ENCODE peak calls at places on chromosomes 11 and 22, in six cellular contexts. One of them, this sample, is unnamed.

GRCh38 chr22:24845036-24845918 is 39.3 kb downstream of the SGSM1 start:
- DNase-seq in HepG2: no peak
- DNase-seq in K562: no peak
- DNase-seq in H1: no peak
- DNase-seq in SK-N-SH: no peak
- DNase-seq in GM12878: no peak
- DNase-seq in this sample: peak

GRCh38 chr22:45310331-45311032 is 748 bp downstream of the FAM118A start:
- DNase-seq in HepG2: no peak
- DNase-seq in GM12878: no peak
- DNase-seq in H1: no peak
- DNase-seq in SK-N-SH: no peak
- DNase-seq in K562: no peak
- DNase-seq in this sample: no peak

GRCh38 chr11:48047616-48048015 is 67.3 kb downstream of the PTPRJ start:
- DNase-seq in GM12878: no peak
- DNase-seq in SK-N-SH: no peak
- DNase-seq in H1: no peak
- DNase-seq in K562: no peak
- DNase-seq in HepG2: no peak
- DNase-seq in this sample: no peak

GRCh38 chr11:67458266-67458665 is 3.1 kb downstream of the CABP4 start:
- DNase-seq in H1: no peak
- DNase-seq in K562: no peak
- DNase-seq in SK-N-SH: no peak
- DNase-seq in HepG2: no peak
- DNase-seq in GM12878: no peak
- DNase-seq in this sample: no peak

GRCh38 chr11:119673389-119674336 is 55.3 kb downstream of the NECTIN1 start:
- DNase-seq in HepG2: no peak
- DNase-seq in K562: no peak
- DNase-seq in H1: no peak
- DNase-seq in GM12878: peak
- DNase-seq in SK-N-SH: no peak
- DNase-seq in this sample: no peak

GRCh38 chr11:104968856-104969776 is 742 bp upstream of the CASP4 start:
- DNase-seq in H1: peak
- DNase-seq in SK-N-SH: no peak
- DNase-seq in K562: no peak
- DNase-seq in GM12878: no peak
- DNase-seq in HepG2: peak
- DNase-seq in this sample: no peak

GRCh38 chr22:32618461-32619140 is 144.0 kb downstream of the FBXO7 start:
- DNase-seq in SK-N-SH: no peak
- DNase-seq in H1: no peak
- DNase-seq in K562: no peak
- DNase-seq in GM12878: no peak
- DNase-seq in HepG2: no peak
- DNase-seq in this sample: no peak

GRCh38 chr11:126133902-126134301 is 71.2 kb upstream of the CDON start:
- DNase-seq in K562: no peak
- DNase-seq in SK-N-SH: no peak
- DNase-seq in GM12878: no peak
- DNase-seq in H1: no peak
- DNase-seq in HepG2: peak
- DNase-seq in this sample: no peak

GRCh38 chr11:37999171-37999570 is 1401.1 kb upstream of the RAG2 start:
- DNase-seq in H1: no peak
- DNase-seq in HepG2: no peak
- DNase-seq in K562: no peak
- DNase-seq in GM12878: no peak
- DNase-seq in SK-N-SH: no peak
- DNase-seq in this sample: no peak

GRCh38 chr11:129750343-129751292 is 65.0 kb upstream of the TMEM45B start:
- DNase-seq in K562: peak
- DNase-seq in SK-N-SH: peak
- DNase-seq in H1: peak
- DNase-seq in GM12878: no peak
- DNase-seq in HepG2: peak
- DNase-seq in this sample: peak

GRCh38 chr22:39149915-39150847 is 2.3 kb downstream of the CBX7 start:
- DNase-seq in H1: no peak
- DNase-seq in HepG2: peak
- DNase-seq in K562: no peak
- DNase-seq in SK-N-SH: no peak
- DNase-seq in GM12878: no peak
- DNase-seq in this sample: no peak

GRCh38 chr22:26828311-26828710 is 170.9 kb downstream of the MIAT start:
- DNase-seq in H1: no peak
- DNase-seq in SK-N-SH: no peak
- DNase-seq in GM12878: no peak
- DNase-seq in HepG2: no peak
- DNase-seq in K562: no peak
- DNase-seq in this sample: no peak

GRCh38 chr22:20575724-20576444 is 68.5 kb downstream of the MED15 start:
- DNase-seq in HepG2: no peak
- DNase-seq in H1: no peak
- DNase-seq in SK-N-SH: no peak
- DNase-seq in K562: no peak
- DNase-seq in GM12878: no peak
- DNase-seq in this sample: no peak

GRCh38 chr11:17015639-17016125 is 1.5 kb upstream of the PLEKHA7 start:
- DNase-seq in GM12878: no peak
- DNase-seq in HepG2: no peak
- DNase-seq in SK-N-SH: peak
- DNase-seq in K562: no peak
- DNase-seq in H1: no peak
- DNase-seq in this sample: peak

GRCh38 chr11:126956664-126957063 is 43.9 kb downstream of the KIRREL3 start:
- DNase-seq in HepG2: no peak
- DNase-seq in H1: no peak
- DNase-seq in K562: no peak
- DNase-seq in SK-N-SH: no peak
- DNase-seq in GM12878: no peak
- DNase-seq in this sample: no peak

GRCh38 chr11:13927496-13927895 is 35.0 kb upstream of the SPON1 start:
- DNase-seq in GM12878: no peak
- DNase-seq in K562: no peak
- DNase-seq in HepG2: no peak
- DNase-seq in H1: no peak
- DNase-seq in SK-N-SH: no peak
- DNase-seq in this sample: no peak

GRCh38 chr11:23406131-23406819 is 546.0 kb upstream of the CCDC179 start:
- DNase-seq in HepG2: no peak
- DNase-seq in H1: no peak
- DNase-seq in SK-N-SH: no peak
- DNase-seq in K562: no peak
- DNase-seq in GM12878: no peak
- DNase-seq in this sample: no peak

GRCh38 chr11:65574147-65574962 is 1.5 kb upstream of the EHBP1L1 start:
- DNase-seq in K562: peak
- DNase-seq in SK-N-SH: peak
- DNase-seq in HepG2: peak
- DNase-seq in GM12878: peak
- DNase-seq in H1: peak
- DNase-seq in this sample: peak

GRCh38 chr11:65576232-65576866 is 496 bp downstream of the EHBP1L1 start:
- DNase-seq in K562: no peak
- DNase-seq in H1: no peak
- DNase-seq in SK-N-SH: no peak
- DNase-seq in HepG2: no peak
- DNase-seq in GM12878: no peak
- DNase-seq in this sample: no peak

GRCh38 chr11:65573391-65574146 is 1.2 kb downstream of the FAM89B start:
- DNase-seq in GM12878: no peak
- DNase-seq in HepG2: no peak
- DNase-seq in SK-N-SH: no peak
- DNase-seq in H1: no peak
- DNase-seq in K562: no peak
- DNase-seq in this sample: no peak

GRCh38 chr11:65575568-65576231 is at the start of gene EHBP1L1:
- DNase-seq in GM12878: peak
- DNase-seq in K562: peak
- DNase-seq in H1: no peak
- DNase-seq in HepG2: no peak
- DNase-seq in SK-N-SH: peak
- DNase-seq in this sample: peak

DNA sequence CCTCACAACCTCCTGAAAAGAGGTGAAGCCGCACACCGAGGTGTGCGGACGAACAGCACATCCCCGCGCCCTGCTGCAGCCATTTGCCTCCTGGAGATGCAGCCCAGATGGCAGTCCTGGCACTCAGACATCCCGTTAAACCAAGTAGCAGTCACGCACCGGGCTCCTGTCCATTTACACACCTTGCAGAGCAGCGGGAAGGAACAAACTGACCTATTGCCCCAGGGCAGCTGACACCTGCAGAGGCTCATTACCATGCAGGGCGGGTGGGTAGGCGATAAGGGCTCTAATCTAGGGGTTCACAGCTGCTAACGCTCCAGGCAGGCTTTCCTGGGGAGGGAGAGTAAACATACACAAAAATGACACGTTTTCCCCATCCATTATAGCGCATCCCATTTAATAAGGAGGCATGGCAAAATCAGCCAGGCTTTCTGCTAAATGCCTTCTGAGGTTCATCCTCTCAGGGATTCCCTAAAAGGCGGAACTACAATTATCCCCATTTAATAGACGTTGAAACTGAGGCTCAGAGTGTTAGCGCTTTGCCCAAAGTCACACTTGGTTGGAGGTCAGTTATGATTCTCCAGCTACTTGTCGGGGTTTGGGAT is 788 bp upstream of the EHBP1L1 start:
- DNase-seq in GM12878: no peak
- DNase-seq in H1: no peak
- DNase-seq in K562: no peak
- DNase-seq in SK-N-SH: no peak
- DNase-seq in HepG2: no peak
- DNase-seq in this sample: no peak
- TF ChIP-seq CHD2 in GM12878: no peak
- TF ChIP-seq CHD2 in H1: no peak
- TF ChIP-seq CHD2 in K562: no peak
- TF ChIP-seq CHD2 in SK-N-SH: no peak
- TF ChIP-seq CHD2 in HepG2: no peak
- TF ChIP-seq CHD2 in this sample: no peak

DNA sequence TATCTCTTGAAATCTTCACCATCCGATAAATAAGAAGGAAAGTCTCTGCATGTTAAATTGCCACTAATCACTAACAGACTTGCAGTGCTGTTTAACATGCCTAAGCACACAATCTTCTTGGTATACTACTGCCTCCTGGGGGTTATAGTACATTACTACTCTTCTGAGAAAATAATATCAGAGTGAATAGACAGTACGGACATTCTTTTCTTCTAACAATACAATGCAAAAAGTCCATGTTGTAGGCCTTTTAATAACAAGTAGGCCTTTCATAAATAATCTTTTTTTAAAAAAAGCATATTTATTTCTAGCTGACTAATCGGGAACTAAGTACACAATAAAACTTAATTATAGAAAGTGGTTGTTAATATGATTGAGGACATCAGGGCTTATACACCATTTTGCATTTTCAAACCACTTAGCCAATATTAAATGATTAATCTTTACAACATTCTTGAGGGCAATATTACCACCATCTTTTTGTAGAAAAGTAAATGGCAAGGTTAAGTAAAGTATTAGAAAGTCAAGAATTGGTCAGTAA is 84.8 kb downstream of the TTC28 start:
- DNase-seq in H1: no peak
- DNase-seq in HepG2: peak
- DNase-seq in GM12878: no peak
- DNase-seq in K562: peak
- DNase-seq in SK-N-SH: peak
- DNase-seq in this sample: peak
- TF ChIP-seq CHD2 in H1: no peak
- TF ChIP-seq CHD2 in HepG2: no peak
- TF ChIP-seq CHD2 in GM12878: no peak
- TF ChIP-seq CHD2 in K562: no peak
- TF ChIP-seq CHD2 in SK-N-SH: no peak
- TF ChIP-seq CHD2 in this sample: no peak

GRCh38 chr11:2121227-2122130 is 17.7 kb downstream of the IGF2 start:
- DNase-seq in K562: no peak
- DNase-seq in H1: no peak
- DNase-seq in GM12878: no peak
- DNase-seq in HepG2: no peak
- DNase-seq in SK-N-SH: peak
- DNase-seq in this sample: no peak
- TF ChIP-seq CHD2 in K562: no peak
- TF ChIP-seq CHD2 in H1: no peak
- TF ChIP-seq CHD2 in GM12878: no peak
- TF ChIP-seq CHD2 in HepG2: no peak
- TF ChIP-seq CHD2 in SK-N-SH: no peak
- TF ChIP-seq CHD2 in this sample: no peak

GRCh38 chr11:64251722-64251985 is 324 bp downstream of the PLCB3 start:
- DNase-seq in GM12878: no peak
- DNase-seq in K562: no peak
- DNase-seq in HepG2: no peak
- DNase-seq in H1: no peak
- DNase-seq in SK-N-SH: no peak
- DNase-seq in this sample: no peak

GRCh38 chr11:64250875-64251721 is at the start of gene PLCB3:
- DNase-seq in GM12878: no peak
- DNase-seq in HepG2: no peak
- DNase-seq in K562: peak
- DNase-seq in H1: no peak
- DNase-seq in SK-N-SH: peak
- DNase-seq in this sample: no peak

GRCh38 chr11:64253043-64253442 is 1.7 kb downstream of the PLCB3 start:
- DNase-seq in H1: no peak
- DNase-seq in GM12878: no peak
- DNase-seq in HepG2: no peak
- DNase-seq in K562: no peak
- DNase-seq in SK-N-SH: no peak
- DNase-seq in this sample: no peak

GRCh38 chr11:64253481-64253880 is 2.2 kb downstream of the PLCB3 start:
- DNase-seq in HepG2: no peak
- DNase-seq in SK-N-SH: no peak
- DNase-seq in H1: no peak
- DNase-seq in GM12878: no peak
- DNase-seq in K562: no peak
- DNase-seq in this sample: no peak

DNA sequence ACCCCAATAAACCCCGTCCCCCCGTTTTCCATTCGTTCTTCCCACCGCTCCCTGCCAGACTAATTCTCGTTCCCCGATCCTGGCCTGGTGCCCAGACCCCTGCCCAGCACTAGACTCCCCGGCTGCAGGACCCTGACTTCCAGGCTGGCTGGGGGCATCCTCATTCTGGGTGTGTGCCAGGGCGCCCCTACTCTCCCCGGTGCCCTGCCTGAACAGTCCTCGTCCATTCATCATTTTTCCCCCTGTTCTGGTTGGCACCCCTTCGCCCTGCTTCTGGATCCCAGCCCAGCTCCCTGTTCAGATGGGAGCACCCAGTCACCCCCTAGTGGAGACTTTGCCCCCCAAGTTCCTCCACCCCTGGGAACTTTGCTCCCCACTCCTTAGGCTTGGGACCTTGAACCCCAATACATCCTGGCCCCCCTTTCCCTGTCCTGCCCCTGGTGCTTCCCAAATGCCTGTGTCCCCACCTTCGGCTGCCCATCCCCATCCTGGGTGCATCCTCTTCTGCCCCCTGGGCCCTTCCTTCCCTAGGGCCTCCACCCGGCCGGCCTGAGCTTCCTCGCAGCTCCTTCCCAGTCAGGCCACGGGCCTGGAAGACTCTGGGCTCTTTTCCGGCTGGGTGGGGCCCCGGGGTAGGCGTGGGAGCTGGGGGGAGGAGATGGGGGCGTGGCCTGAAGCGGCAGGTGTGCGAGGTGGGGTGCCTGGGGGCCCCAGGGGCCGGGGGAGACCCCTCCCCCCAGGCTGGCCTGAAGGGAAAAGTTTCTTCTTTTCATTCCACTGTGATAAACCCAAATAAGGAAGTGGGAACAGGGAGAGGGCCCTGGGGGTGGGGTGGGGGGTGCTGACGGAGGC is 882 bp downstream of the PLCB3 start:
- DNase-seq in HepG2: no peak
- DNase-seq in K562: peak
- DNase-seq in SK-N-SH: peak
- DNase-seq in H1: no peak
- DNase-seq in GM12878: no peak
- DNase-seq in this sample: no peak
- TF ChIP-seq CHD2 in HepG2: no peak
- TF ChIP-seq CHD2 in K562: no peak
- TF ChIP-seq CHD2 in SK-N-SH: no peak
- TF ChIP-seq CHD2 in H1: no peak
- TF ChIP-seq CHD2 in GM12878: no peak
- TF ChIP-seq CHD2 in this sample: no peak